ENCODE peak calls at places on chromosomes 4 and X, in four cellular contexts. F is HepG2, Y is upper lobe of left lung, B is GM12878. S is an unnamed sample.

GRCh38 chrX:64152857-64153256 is 52.7 kb downstream of the AMER1 start:
- ATAC-seq in F (peak; percentile 63), Y (no peak), B (no peak), S (no peak)

GRCh38 chr4:158292156-158292555 is 81.9 kb downstream of the TMEM144 start:
- ATAC-seq in F (peak; percentile 65), Y (no peak), B (no peak), S (no peak)

GRCh38 chr4:173490817-173491518 is 39.1 kb downstream of the HAND2 start:
- ATAC-seq in F (peak; percentile 90), Y (peak; percentile 44), B (no peak), S (no peak)

GRCh38 chrX:41445171-41445570 is 2.0 kb upstream of the NYX start:
- ATAC-seq in F (no peak), Y (no peak), B (peak; percentile 38), S (no peak)

GRCh38 chrX:150409486-150409885 is 46.4 kb downstream of the MAMLD1 start:
- ATAC-seq in F (no peak), Y (no peak), B (no peak), S (no peak)

GRCh38 chrX:154334496-154334895 is 38.9 kb downstream of the TKTL1 start:
- ATAC-seq in F (no peak), Y (no peak), B (no peak), S (no peak)

GRCh38 chrX:18353931-18354368 is 538 bp downstream of the SCML2 start:
- ATAC-seq in F (peak; percentile 87), Y (no peak), B (peak; percentile 74), S (peak; percentile 39)

GRCh38 chr4:6782846-6783110 is 251 bp downstream of the KIAA0232 start:
- ATAC-seq in F (no peak), Y (peak; percentile 27), B (peak; percentile 26), S (peak; percentile 36)

GRCh38 chrX:100939336-100939735 is 10.6 kb upstream of the XKRX start:
- ATAC-seq in F (no peak), Y (no peak), B (no peak), S (no peak)

GRCh38 chrX:39950035-39950688 is 147.6 kb downstream of the BCOR start:
- ATAC-seq in F (no peak), Y (no peak), B (no peak), S (no peak)

GRCh38 chr4:763922-764321 is 58.3 kb downstream of the PCGF3 start:
- ATAC-seq in F (peak; percentile 6), Y (peak; percentile 39), B (no peak), S (no peak)

GRCh38 chr4:3208826-3209225 is 40.1 kb upstream of the MSANTD1 start:
- ATAC-seq in F (no peak), Y (peak; percentile 16), B (no peak), S (no peak)

GRCh38 chrX:69371159-69371558 is 133.0 kb upstream of the NALF2 start:
- ATAC-seq in F (no peak), Y (no peak), B (no peak), S (no peak)

GRCh38 chrX:9566150-9566621 is 101.3 kb downstream of the TBL1X start:
- ATAC-seq in F (peak; percentile 91), Y (no peak), B (no peak), S (peak; percentile 57)

GRCh38 chr4:111011458-111011857 is 388.6 kb upstream of the PITX2 start:
- ATAC-seq in F (no peak), Y (no peak), B (no peak), S (no peak)

GRCh38 chrX:56588397-56589188 is 25.2 kb downstream of the UBQLN2 start:
- ATAC-seq in F (no peak), Y (no peak), B (no peak), S (no peak)

GRCh38 chrX:98057176-98057575 is 1173.5 kb downstream of the RPA4 start:
- ATAC-seq in F (no peak), Y (no peak), B (no peak), S (no peak)

GRCh38 chr4:153188966-153189801 is 15.1 kb upstream of the TRIM2 start:
- ATAC-seq in F (peak; percentile 95), Y (no peak), B (peak; percentile 21), S (no peak)

GRCh38 chr4:55865228-55865806 is 11.9 kb downstream of the EXOC1 start:
- ATAC-seq in F (no peak), Y (no peak), B (no peak), S (no peak)

GRCh38 chr4:6549445-6549844 is 25.5 kb upstream of the MAN2B2 start:
- ATAC-seq in F (peak; percentile 57), Y (no peak), B (no peak), S (no peak)

GRCh38 chr4:14862881-14863280 is 139.4 kb upstream of the CPEB2 start:
- ATAC-seq in F (no peak), Y (no peak), B (no peak), S (no peak)

GRCh38 chr4:16897991-16898827 is at the start of gene LDB2:
- ATAC-seq in F (peak; percentile 59), Y (peak; percentile 79), B (no peak), S (peak; percentile 87)

GRCh38 chr4:13484749-13485345 is 707 bp upstream of the RAB28 start:
- ATAC-seq in F (peak; percentile 51), Y (no peak), B (peak; percentile 43), S (no peak)

GRCh38 chrX:19548279-19548678 is 33.0 kb upstream of the MAP3K15 start:
- ATAC-seq in F (no peak), Y (no peak), B (no peak), S (no peak)

GRCh38 chr4:99405433-99406115 is 29.6 kb downstream of the ADH7 start:
- ATAC-seq in F (peak; percentile 67), Y (peak; percentile 74), B (peak; percentile 40), S (peak; percentile 63)

GRCh38 chr4:174918058-174918457 is at the start of gene ADAM29:
- ATAC-seq in F (no peak), Y (no peak), B (no peak), S (no peak)

GRCh38 chrX:39857780-39858179 is 240.0 kb downstream of the BCOR start:
- ATAC-seq in F (no peak), Y (no peak), B (peak; percentile 4), S (no peak)

GRCh38 chr4:109749388-109750082 is 19.7 kb upstream of the PLA2G12A start:
- ATAC-seq in F (no peak), Y (no peak), B (no peak), S (no peak)

GRCh38 chr4:134328741-134329140 is 127.2 kb upstream of the PABPC4L start:
- ATAC-seq in F (peak; percentile 77), Y (no peak), B (peak; percentile 31), S (no peak)

GRCh38 chr4:121253961-121254360 is 89.8 kb upstream of the TNIP3 start:
- ATAC-seq in F (no peak), Y (no peak), B (peak; percentile 61), S (no peak)

GRCh38 chrX:49257846-49258748 is 6.4 kb downstream of the FOXP3 start:
- ATAC-seq in F (no peak), Y (no peak), B (no peak), S (no peak)

GRCh38 chr4:112416464-112416863 is 99.5 kb downstream of the NEUROG2 start:
- ATAC-seq in F (no peak), Y (no peak), B (no peak), S (no peak)

GRCh38 chr4:6343950-6344408 is 74.3 kb downstream of the WFS1 start:
- ATAC-seq in F (peak; percentile 91), Y (no peak), B (peak; percentile 90), S (no peak)

GRCh38 chrX:110081740-110082139 is 78.8 kb downstream of the TMEM164 start:
- ATAC-seq in F (no peak), Y (peak; percentile 72), B (no peak), S (peak; percentile 22)

GRCh38 chr4:176838611-176839411 is 46.1 kb upstream of the VEGFC start:
- ATAC-seq in F (no peak), Y (no peak), B (no peak), S (no peak)

GRCh38 chr4:136336479-136336878 is 1195.8 kb downstream of the PCDH18 start:
- ATAC-seq in F (no peak), Y (peak; percentile 11), B (no peak), S (no peak)

DNA sequence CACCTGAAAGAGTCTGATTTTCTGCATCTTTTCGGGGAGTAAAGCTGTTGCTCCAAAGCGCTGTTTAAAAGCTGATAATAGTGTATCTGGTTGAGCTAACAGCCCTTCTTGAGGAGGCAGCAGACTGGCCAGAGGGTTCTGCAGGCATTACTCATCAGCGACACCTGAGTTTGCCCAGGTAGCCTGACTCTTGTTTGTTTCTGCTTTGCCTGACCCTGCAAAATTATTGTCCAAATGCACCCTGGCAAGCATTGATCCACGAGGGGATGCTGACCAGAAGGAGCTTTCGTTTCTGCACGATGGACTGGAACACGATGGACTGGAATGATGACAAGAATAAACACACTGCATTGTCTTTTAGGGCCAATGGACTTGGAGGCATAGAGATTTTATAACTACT is 6.2 kb downstream of the CD99 start:
- ATAC-seq in F (no peak), Y (no peak), B (peak; percentile 37), S (no peak)
- TF ChIP-seq EP300 in F (no peak), Y (no peak), B (no peak), S (no peak)

DNA sequence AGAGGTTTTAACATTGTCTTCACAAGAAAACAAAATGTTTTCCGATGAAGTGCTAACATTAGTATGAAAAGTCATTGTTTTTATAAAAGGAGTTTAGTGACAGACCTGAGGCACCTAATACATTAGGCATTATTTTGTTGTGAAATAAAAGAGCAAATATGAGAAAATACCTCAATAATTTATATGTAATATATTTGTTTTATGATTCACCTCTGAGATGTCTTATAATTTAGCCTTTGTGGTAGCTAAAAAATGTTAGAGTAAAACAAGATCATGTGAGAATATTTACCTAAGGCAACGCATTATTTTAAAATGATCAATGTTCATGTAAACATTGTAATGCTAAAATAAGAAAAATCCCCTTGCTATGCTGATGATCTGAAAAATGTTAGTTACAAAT is 100.9 kb upstream of the WDFY3 start:
- ATAC-seq in F (no peak), Y (no peak), B (no peak), S (no peak)
- TF ChIP-seq POLR2AphosphoS5 in F (no peak), Y (no peak), B (no peak), S (no peak)

DNA sequence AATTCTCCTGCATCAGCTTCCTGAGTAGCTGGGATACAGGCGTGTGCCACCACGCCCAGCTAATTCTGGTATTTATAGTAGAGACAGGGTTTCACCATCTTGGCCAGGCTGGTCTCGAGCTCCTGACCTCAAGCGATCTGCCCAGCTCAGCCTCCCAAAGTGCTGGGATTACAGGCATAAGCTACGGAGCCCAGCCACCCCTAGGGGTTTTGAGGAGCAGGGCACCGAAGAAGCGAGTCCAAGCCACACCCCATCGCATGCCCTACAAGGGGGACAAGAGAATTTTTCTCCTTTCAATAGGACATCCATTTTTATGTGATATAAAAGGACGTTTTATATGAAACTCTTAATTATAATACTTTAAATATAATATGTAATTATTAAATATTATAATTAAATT is 13.9 kb upstream of the KLF3 start:
- ATAC-seq in F (no peak), Y (no peak), B (no peak), S (no peak)
- TF ChIP-seq CTCF in F (no peak), Y (no peak), B (no peak), S (no peak)

GRCh38 chr4:165991325-165992180 is 118.5 kb downstream of the TLL1 start:
- ATAC-seq in F (no peak), Y (no peak), B (no peak), S (no peak)
- TF ChIP-seq EP300 in F (no peak), Y (no peak), B (no peak), S (no peak)

GRCh38 chrX:120690941-120691340 is 61.1 kb upstream of the C1GALT1C1 start:
- ATAC-seq in F (no peak), Y (no peak), B (no peak), S (no peak)

GRCh38 chrX:120692319-120692718 is 62.5 kb upstream of the C1GALT1C1 start:
- ATAC-seq in F (no peak), Y (no peak), B (no peak), S (no peak)

GRCh38 chrX:120690344-120690743 is 60.5 kb upstream of the C1GALT1C1 start:
- ATAC-seq in F (no peak), Y (no peak), B (no peak), S (no peak)
- TF ChIP-seq POLR2AphosphoS5 in F (no peak), Y (no peak), B (no peak), S (no peak)

GRCh38 chr4:168710353-168710946 is 213.6 kb downstream of the PALLD start:
- ATAC-seq in F (peak; percentile 57), Y (no peak), B (peak; percentile 54), S (peak; percentile 59)
- TF ChIP-seq CTCF in F (peak; percentile 52), Y (no peak), B (peak; percentile 26), S (peak; percentile 78)